ENCODE peak calls at places on chromosomes 16 and 17, in five cellular contexts. One of them, this sample, is unnamed.

GRCh38 chr17:978110-979093 is 1.2 kb downstream of the NXN start:
- DNase-seq in A549: no peak
- DNase-seq in hepatocyte: no peak
- DNase-seq in PC-3: peak; percentile 20
- DNase-seq in H9: no peak
- DNase-seq in this sample: no peak

GRCh38 chr17:60141111-60142018 is 8.4 kb upstream of the CA4 start:
- DNase-seq in A549: no peak
- DNase-seq in hepatocyte: no peak
- DNase-seq in PC-3: no peak
- DNase-seq in H9: no peak
- DNase-seq in this sample: no peak

GRCh38 chr17:77610980-77611641 is 347.4 kb upstream of the TNRC6C start:
- DNase-seq in A549: no peak
- DNase-seq in hepatocyte: no peak
- DNase-seq in PC-3: no peak
- DNase-seq in H9: no peak
- DNase-seq in this sample: no peak

GRCh38 chr16:70573451-70574121 is 50.0 kb downstream of the SF3B3 start:
- DNase-seq in A549: no peak
- DNase-seq in hepatocyte: peak; percentile 38
- DNase-seq in PC-3: peak; percentile 41
- DNase-seq in H9: no peak
- DNase-seq in this sample: no peak

GRCh38 chr16:57304169-57305061 is 19.9 kb upstream of the PLLP start:
- DNase-seq in A549: peak; percentile 90
- DNase-seq in hepatocyte: peak; percentile 88
- DNase-seq in PC-3: peak; percentile 82
- DNase-seq in H9: no peak
- DNase-seq in this sample: peak; percentile 94

GRCh38 chr17:71764507-71764906 is 356.3 kb upstream of the SOX9 start:
- DNase-seq in A549: peak; percentile 46
- DNase-seq in hepatocyte: peak; percentile 33
- DNase-seq in PC-3: peak; percentile 53
- DNase-seq in H9: peak; percentile 87
- DNase-seq in this sample: peak; percentile 43

GRCh38 chr17:80586464-80587228 is 42.0 kb downstream of the RPTOR start:
- DNase-seq in A549: no peak
- DNase-seq in hepatocyte: no peak
- DNase-seq in PC-3: no peak
- DNase-seq in H9: no peak
- DNase-seq in this sample: no peak

GRCh38 chr16:29644338-29644857 is 18.6 kb upstream of the SPN start:
- DNase-seq in A549: no peak
- DNase-seq in hepatocyte: no peak
- DNase-seq in PC-3: no peak
- DNase-seq in H9: no peak
- DNase-seq in this sample: no peak

GRCh38 chr17:37605081-37605480 is 4.1 kb downstream of the SYNRG start:
- DNase-seq in A549: no peak
- DNase-seq in hepatocyte: no peak
- DNase-seq in PC-3: no peak
- DNase-seq in H9: no peak
- DNase-seq in this sample: no peak

GRCh38 chr16:86962913-86963312 is 354.3 kb downstream of the C16orf95 start:
- DNase-seq in A549: no peak
- DNase-seq in hepatocyte: no peak
- DNase-seq in PC-3: no peak
- DNase-seq in H9: no peak
- DNase-seq in this sample: no peak

GRCh38 chr17:9865585-9865984 is 39.5 kb downstream of the RCVRN start:
- DNase-seq in A549: no peak
- DNase-seq in hepatocyte: no peak
- DNase-seq in PC-3: no peak
- DNase-seq in H9: peak; percentile 0
- DNase-seq in this sample: no peak

GRCh38 chr17:72378414-72379395 is 257.9 kb downstream of the SOX9 start:
- DNase-seq in A549: no peak
- DNase-seq in hepatocyte: no peak
- DNase-seq in PC-3: no peak
- DNase-seq in H9: no peak
- DNase-seq in this sample: no peak

GRCh38 chr16:53664724-53665345 is 38.8 kb downstream of the RPGRIP1L start:
- DNase-seq in A549: no peak
- DNase-seq in hepatocyte: peak; percentile 18
- DNase-seq in PC-3: no peak
- DNase-seq in H9: no peak
- DNase-seq in this sample: no peak

GRCh38 chr16:74480150-74481029 is 59.1 kb upstream of the CLEC18B start:
- DNase-seq in A549: peak; percentile 89
- DNase-seq in hepatocyte: peak; percentile 84
- DNase-seq in PC-3: peak; percentile 90
- DNase-seq in H9: no peak
- DNase-seq in this sample: peak; percentile 86

GRCh38 chr16:48194828-48195566 is 39.2 kb upstream of the ABCC12 start:
- DNase-seq in A549: peak; percentile 54
- DNase-seq in hepatocyte: peak; percentile 50
- DNase-seq in PC-3: peak; percentile 70
- DNase-seq in H9: no peak
- DNase-seq in this sample: peak; percentile 79

GRCh38 chr16:24045641-24046040 is 209.9 kb downstream of the PRKCB start:
- DNase-seq in A549: peak; percentile 22
- DNase-seq in hepatocyte: peak; percentile 25
- DNase-seq in PC-3: peak; percentile 9
- DNase-seq in H9: peak; percentile 90
- DNase-seq in this sample: peak; percentile 25

GRCh38 chr16:57318240-57318970 is 33.9 kb upstream of the PLLP start:
- DNase-seq in A549: no peak
- DNase-seq in hepatocyte: no peak
- DNase-seq in PC-3: no peak
- DNase-seq in H9: peak; percentile 74
- DNase-seq in this sample: no peak

GRCh38 chr16:84658690-84659089 is 10.4 kb downstream of the KLHL36 start:
- DNase-seq in A549: no peak
- DNase-seq in hepatocyte: no peak
- DNase-seq in PC-3: no peak
- DNase-seq in H9: no peak
- DNase-seq in this sample: no peak

GRCh38 chr17:73419051-73419450 is 107.2 kb upstream of the CDC42EP4 start:
- DNase-seq in A549: no peak
- DNase-seq in hepatocyte: no peak
- DNase-seq in PC-3: no peak
- DNase-seq in H9: no peak
- DNase-seq in this sample: no peak

GRCh38 chr16:4293822-4294457 is 21.1 kb upstream of the TFAP4 start:
- DNase-seq in A549: peak; percentile 70
- DNase-seq in hepatocyte: peak; percentile 87
- DNase-seq in PC-3: peak; percentile 32
- DNase-seq in H9: peak; percentile 91
- DNase-seq in this sample: peak; percentile 63

GRCh38 chr16:13517856-13518255 is 402.1 kb upstream of the ERCC4 start:
- DNase-seq in A549: no peak
- DNase-seq in hepatocyte: no peak
- DNase-seq in PC-3: no peak
- DNase-seq in H9: no peak
- DNase-seq in this sample: no peak

GRCh38 chr17:48883171-48883570 is 9.4 kb upstream of the ATP5MC1 start:
- DNase-seq in A549: no peak
- DNase-seq in hepatocyte: no peak
- DNase-seq in PC-3: no peak
- DNase-seq in H9: no peak
- DNase-seq in this sample: no peak

GRCh38 chr16:70419384-70420327 is 19.2 kb downstream of the ST3GAL2 start:
- DNase-seq in A549: no peak
- DNase-seq in hepatocyte: no peak
- DNase-seq in PC-3: no peak
- DNase-seq in H9: no peak
- DNase-seq in this sample: no peak

GRCh38 chr17:8991514-8992285 is 26.2 kb upstream of the PIK3R5 start:
- DNase-seq in A549: peak; percentile 76
- DNase-seq in hepatocyte: peak; percentile 84
- DNase-seq in PC-3: peak; percentile 63
- DNase-seq in H9: peak; percentile 84
- DNase-seq in this sample: peak; percentile 71

GRCh38 chr16:56257260-56257659 is 66.0 kb downstream of the GNAO1 start:
- DNase-seq in A549: no peak
- DNase-seq in hepatocyte: peak; percentile 59
- DNase-seq in PC-3: no peak
- DNase-seq in H9: no peak
- DNase-seq in this sample: no peak

GRCh38 chr16:54422159-54422558 is 135.6 kb upstream of the IRX3 start:
- DNase-seq in A549: no peak
- DNase-seq in hepatocyte: no peak
- DNase-seq in PC-3: no peak
- DNase-seq in H9: no peak
- DNase-seq in this sample: no peak

GRCh38 chr17:79840204-79840988 is 1.2 kb upstream of the CBX4 start:
- DNase-seq in A549: peak; percentile 54
- DNase-seq in hepatocyte: peak; percentile 78
- DNase-seq in PC-3: no peak
- DNase-seq in H9: peak; percentile 74
- DNase-seq in this sample: no peak

GRCh38 chr17:65660947-65661346 is 99.5 kb upstream of the AXIN2 start:
- DNase-seq in A549: peak; percentile 47
- DNase-seq in hepatocyte: no peak
- DNase-seq in PC-3: peak; percentile 39
- DNase-seq in H9: no peak
- DNase-seq in this sample: no peak

GRCh38 chr17:76384222-76384986 is at the start of gene SPHK1:
- DNase-seq in A549: peak; percentile 84
- DNase-seq in hepatocyte: peak; percentile 88
- DNase-seq in PC-3: peak; percentile 89
- DNase-seq in H9: peak; percentile 75
- DNase-seq in this sample: peak; percentile 78

GRCh38 chr17:8732406-8733065 is 12.1 kb downstream of the CCDC42 start:
- DNase-seq in A549: no peak
- DNase-seq in hepatocyte: no peak
- DNase-seq in PC-3: no peak
- DNase-seq in H9: no peak
- DNase-seq in this sample: no peak

DNA sequence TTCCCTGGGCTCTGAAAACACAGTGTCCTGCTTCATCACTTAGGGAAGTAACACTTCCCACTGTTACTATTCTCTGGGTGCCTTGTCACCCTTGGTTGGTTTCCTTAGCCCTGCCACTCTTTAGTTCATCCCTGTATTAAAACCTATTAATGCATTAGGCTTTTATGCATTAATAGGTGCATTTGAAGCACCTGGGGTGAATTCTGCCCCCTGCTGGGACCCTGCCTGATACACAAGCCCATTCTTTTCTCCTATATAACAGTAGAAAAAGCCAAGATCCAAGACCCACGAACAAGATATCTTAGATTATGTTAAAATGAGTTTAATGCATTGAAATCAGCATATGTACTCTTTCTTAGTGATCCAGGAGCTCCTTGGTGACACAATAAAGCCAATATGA is 235.7 kb downstream of the PMP22 start:
- DNase-seq in A549: no peak
- DNase-seq in hepatocyte: no peak
- DNase-seq in PC-3: no peak
- DNase-seq in H9: no peak
- DNase-seq in this sample: no peak
- TF ChIP-seq CTCF in A549: no peak
- TF ChIP-seq CTCF in hepatocyte: no peak
- TF ChIP-seq CTCF in PC-3: peak; percentile 31
- TF ChIP-seq CTCF in H9: peak; percentile 32
- TF ChIP-seq CTCF in this sample: no peak

GRCh38 chr17:20223808-20224328 is 214.7 kb downstream of the SPECC1 start:
- DNase-seq in A549: peak; percentile 36
- DNase-seq in hepatocyte: no peak
- DNase-seq in PC-3: peak; percentile 31
- DNase-seq in H9: no peak
- DNase-seq in this sample: no peak

GRCh38 chr17:20224379-20224778 is 215.2 kb downstream of the SPECC1 start:
- DNase-seq in A549: no peak
- DNase-seq in hepatocyte: no peak
- DNase-seq in PC-3: no peak
- DNase-seq in H9: no peak
- DNase-seq in this sample: no peak

GRCh38 chr17:20226814-20227482 is 217.8 kb downstream of the SPECC1 start:
- DNase-seq in A549: peak; percentile 80
- DNase-seq in hepatocyte: peak; percentile 87
- DNase-seq in PC-3: peak; percentile 84
- DNase-seq in H9: peak; percentile 93
- DNase-seq in this sample: peak; percentile 66

GRCh38 chr17:20228410-20228809 is 219.3 kb downstream of the SPECC1 start:
- DNase-seq in A549: no peak
- DNase-seq in hepatocyte: no peak
- DNase-seq in PC-3: no peak
- DNase-seq in H9: no peak
- DNase-seq in this sample: no peak

GRCh38 chr17:20225162-20226115 is 216.3 kb downstream of the SPECC1 start:
- DNase-seq in A549: peak; percentile 25
- DNase-seq in hepatocyte: no peak
- DNase-seq in PC-3: peak; percentile 34
- DNase-seq in H9: no peak
- DNase-seq in this sample: no peak
- TF ChIP-seq CTCF in A549: peak; percentile 45
- TF ChIP-seq CTCF in hepatocyte: peak; percentile 15
- TF ChIP-seq CTCF in PC-3: peak; percentile 50
- TF ChIP-seq CTCF in H9: peak; percentile 12
- TF ChIP-seq CTCF in this sample: no peak

GRCh38 chr17:29283496-29283895 is 10.5 kb downstream of the NUFIP2 start:
- DNase-seq in A549: no peak
- DNase-seq in hepatocyte: no peak
- DNase-seq in PC-3: no peak
- DNase-seq in H9: no peak
- DNase-seq in this sample: no peak
- TF ChIP-seq CTCF in A549: peak; percentile 17
- TF ChIP-seq CTCF in hepatocyte: peak; percentile 23
- TF ChIP-seq CTCF in PC-3: peak; percentile 22
- TF ChIP-seq CTCF in H9: peak; percentile 38
- TF ChIP-seq CTCF in this sample: peak; percentile 20

DNA sequence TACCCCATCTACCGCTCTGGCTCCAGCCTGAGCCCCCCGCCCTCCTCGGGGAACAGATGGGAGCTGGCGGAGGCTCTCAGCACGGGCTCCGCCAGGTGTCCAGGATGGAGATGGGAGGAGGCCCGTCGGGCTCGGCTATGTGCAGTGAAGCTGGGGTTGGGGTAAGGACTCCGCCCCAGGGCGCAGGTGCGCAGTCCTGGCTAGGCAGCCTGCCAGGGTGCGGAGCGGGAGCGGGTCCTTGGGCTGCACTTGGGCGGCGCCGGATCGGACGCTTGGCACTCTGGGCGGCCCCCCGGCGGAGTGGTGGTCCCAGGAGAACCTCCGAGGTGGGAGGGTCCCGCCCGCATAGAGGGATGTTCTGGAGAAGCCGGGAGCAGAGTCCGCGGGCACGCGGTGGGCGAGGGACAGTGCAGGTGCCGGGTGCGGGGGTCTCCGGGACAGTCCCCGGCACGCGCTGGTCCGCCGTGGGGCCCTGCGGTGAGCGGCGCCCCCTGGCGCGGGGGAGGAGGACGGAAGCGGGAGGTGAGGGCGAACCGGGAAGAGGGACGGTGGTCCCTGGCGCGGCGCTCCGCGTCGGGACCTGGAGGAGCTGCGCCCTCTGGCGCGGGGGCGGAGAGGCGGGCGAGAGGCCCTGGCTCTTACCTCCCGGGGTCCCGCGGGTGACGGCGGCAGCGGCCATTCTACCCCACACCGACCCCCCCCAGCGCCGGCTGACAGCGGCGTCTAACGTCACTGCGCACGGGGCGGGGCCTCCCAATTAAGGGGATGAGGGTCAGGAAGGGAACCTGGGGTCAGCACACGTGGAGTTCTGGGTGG is at the start of gene CAMTA2:
- DNase-seq in A549: peak; percentile 87
- DNase-seq in hepatocyte: peak; percentile 90
- DNase-seq in PC-3: peak; percentile 55
- DNase-seq in H9: peak; percentile 90
- DNase-seq in this sample: peak; percentile 82
- TF ChIP-seq CTCF in A549: peak; percentile 98
- TF ChIP-seq CTCF in hepatocyte: peak; percentile 92
- TF ChIP-seq CTCF in PC-3: peak; percentile 72
- TF ChIP-seq CTCF in H9: peak; percentile 71
- TF ChIP-seq CTCF in this sample: peak; percentile 64

This sample was measured in Calu3.